ENCODE peak calls at places on chromosomes 5 and 9, in ten cellular contexts. P is WTC11; O is stimulated activated CD4-positive, alpha-beta T cell treated with anti-CD3 and anti-CD28 coated beads, Interleukin-2, amount 100 ng/mL, for 48 hours; Q is iPS-NIHi11; X is DMS153; K is HEK293T; J is bronchial epithelial cell; D is stimulated activated CD8-positive, alpha-beta memory T cell treated with anti-CD3 and anti-CD28 coated beads, Interleukin-2, amount 100 ng/mL, for 1 hour; L is breast epithelium; N is AG09309. Y is an unnamed sample.
A peak's percentile ranks its signal among the peaks of the same experiment; 100 is the strongest.

GRCh38 chr9:84990850-84991505 is 321.4 kb downstream of the NTRK2 start:
- DNase-seq in P (no peak), O (no peak), Q (no peak), X (no peak), K (no peak), J (no peak), D (no peak), L (no peak), N (no peak), Y (no peak)

GRCh38 chr9:17837931-17838330 is 259.1 kb downstream of the SH3GL2 start:
- DNase-seq in P (no peak), O (no peak), Q (no peak), X (no peak), K (no peak), J (no peak), D (no peak), L (no peak), N (no peak), Y (no peak)

GRCh38 chr5:132265336-132266030 is 8.0 kb downstream of the PDLIM4 start:
- DNase-seq in P (no peak), O (no peak), Q (no peak), X (no peak), K (no peak), J (peak; percentile 91), D (no peak), L (no peak), N (peak; percentile 91), Y (no peak)

GRCh38 chr5:162068412-162068811 is 839 bp downstream of the GABRG2 start:
- DNase-seq in P (peak; percentile 90), O (no peak), Q (peak; percentile 84), X (no peak), K (peak; percentile 22), J (peak; percentile 33), D (no peak), L (peak; percentile 50), N (no peak), Y (peak; percentile 94)

GRCh38 chr9:34809504-34810186 is 99.7 kb upstream of the CCL21 start:
- DNase-seq in P (peak; percentile 83), O (no peak), Q (peak; percentile 79), X (no peak), K (no peak), J (peak; percentile 22), D (no peak), L (no peak), N (no peak), Y (peak; percentile 35)

GRCh38 chr9:76667521-76667957 is 96.7 kb upstream of the PCA3 start:
- DNase-seq in P (no peak), O (no peak), Q (no peak), X (no peak), K (no peak), J (peak; percentile 76), D (no peak), L (no peak), N (peak; percentile 28), Y (no peak)

GRCh38 chr5:67897431-67897830 is 318.1 kb upstream of the PIK3R1 start:
- DNase-seq in P (no peak), O (no peak), Q (no peak), X (no peak), K (no peak), J (peak; percentile 60), D (no peak), L (no peak), N (no peak), Y (no peak)

GRCh38 chr9:4303002-4303401 is 3.1 kb upstream of the GLIS3 start:
- DNase-seq in P (no peak), O (no peak), Q (no peak), X (no peak), K (no peak), J (no peak), D (no peak), L (no peak), N (no peak), Y (no peak)

GRCh38 chr5:93281980-93282772 is 298.8 kb downstream of the NR2F1-AS1 start:
- DNase-seq in P (no peak), O (no peak), Q (no peak), X (no peak), K (no peak), J (no peak), D (no peak), L (no peak), N (no peak), Y (no peak)

GRCh38 chr5:114176356-114176755 is 185.5 kb upstream of the KCNN2 start:
- DNase-seq in P (no peak), O (no peak), Q (no peak), X (no peak), K (no peak), J (peak; percentile 58), D (no peak), L (no peak), N (no peak), Y (no peak)